ENCODE peak calls at places on chromosomes 3 and 15, in seven cellular contexts. G is IMR-90, O is uterus, U is heart left ventricle, Y is breast epithelium, J is adrenal gland, V is ovary. S is an unnamed sample.

GRCh38 chr15:28955686-28956421 is 70.1 kb downstream of the APBA2 start:
- DNase-seq in G (peak), O (no peak), U (no peak), Y (no peak), J (no peak), V (no peak), S (no peak)

GRCh38 chr15:89822611-89822950 is 7.9 kb upstream of the ANPEP start:
- DNase-seq in G (no peak), O (no peak), U (no peak), Y (no peak), J (no peak), V (no peak), S (no peak)

GRCh38 chr3:149547954-149548728 is 73.6 kb downstream of the TM4SF4 start:
- DNase-seq in G (peak), O (peak), U (peak), Y (peak), J (peak), V (peak), S (peak)

GRCh38 chr3:50675179-50676030 is 678 bp downstream of the DOCK3 start:
- DNase-seq in G (no peak), O (no peak), U (peak), Y (no peak), J (peak), V (no peak), S (no peak)

GRCh38 chr3:186628756-186629155 is 11.4 kb upstream of the FETUB start:
- DNase-seq in G (no peak), O (no peak), U (no peak), Y (no peak), J (no peak), V (no peak), S (no peak)

GRCh38 chr15:48475600-48476395 is 144.6 kb downstream of the DUT start:
- DNase-seq in G (no peak), O (no peak), U (no peak), Y (no peak), J (no peak), V (no peak), S (no peak)

GRCh38 chr3:50549226-50549625 is 18.3 kb downstream of the C3orf18 start:
- DNase-seq in G (no peak), O (no peak), U (no peak), Y (no peak), J (no peak), V (no peak), S (no peak)

GRCh38 chr3:182349051-182349450 is 444.3 kb upstream of the ATP11B start:
- DNase-seq in G (no peak), O (no peak), U (no peak), Y (no peak), J (no peak), V (no peak), S (no peak)

GRCh38 chr15:44812029-44812517 is 75.7 kb downstream of the TRIM69 start:
- DNase-seq in G (no peak), O (no peak), U (peak), Y (peak), J (no peak), V (no peak), S (no peak)

GRCh38 chr3:66203275-66203674 is 17.5 kb upstream of the SLC25A26 start:
- DNase-seq in G (no peak), O (no peak), U (no peak), Y (no peak), J (no peak), V (no peak), S (no peak)

GRCh38 chr3:45123030-45123429 is 23.1 kb downstream of the CDCP1 start:
- DNase-seq in G (peak), O (peak), U (no peak), Y (no peak), J (no peak), V (no peak), S (peak)

GRCh38 chr3:123385072-123385471 is 63.8 kb downstream of the ADCY5 start:
- DNase-seq in G (peak), O (peak), U (peak), Y (peak), J (no peak), V (peak), S (no peak)

GRCh38 chr3:37171144-37171543 is 3.2 kb downstream of the LRRFIP2 start:
- DNase-seq in G (no peak), O (no peak), U (peak), Y (no peak), J (no peak), V (no peak), S (peak)

GRCh38 chr15:47715856-47716445 is 1.4 kb upstream of the SEMA6D start:
- DNase-seq in G (peak), O (no peak), U (peak), Y (no peak), J (no peak), V (peak), S (no peak)

GRCh38 chr15:72315706-72316370 is 4.1 kb downstream of the CELF6 start:
- DNase-seq in G (no peak), O (no peak), U (no peak), Y (no peak), J (no peak), V (no peak), S (no peak)

GRCh38 chr3:110016235-110016634 is 678.9 kb upstream of the DPPA4 start:
- DNase-seq in G (no peak), O (no peak), U (no peak), Y (no peak), J (no peak), V (no peak), S (no peak)

GRCh38 chr15:80173022-80173759 is 20.4 kb downstream of the FAH start:
- DNase-seq in G (peak), O (peak), U (no peak), Y (peak), J (peak), V (peak), S (peak)

GRCh38 chr3:189703865-189704264 is 72.7 kb downstream of the TP63 start:
- DNase-seq in G (no peak), O (no peak), U (no peak), Y (no peak), J (no peak), V (no peak), S (peak)

GRCh38 chr3:106454497-106454896 is 585.7 kb upstream of the CBLB start:
- DNase-seq in G (no peak), O (no peak), U (no peak), Y (no peak), J (no peak), V (no peak), S (no peak)

GRCh38 chr15:68561146-68561545 is 17.6 kb upstream of the CORO2B start:
- DNase-seq in G (no peak), O (peak), U (no peak), Y (no peak), J (no peak), V (no peak), S (no peak)

GRCh38 chr15:44882499-44882968 is 74.0 kb upstream of the TERB2 start:
- DNase-seq in G (no peak), O (no peak), U (no peak), Y (no peak), J (no peak), V (no peak), S (no peak)

GRCh38 chr15:44711356-44712107 is at the start of gene B2M:
- DNase-seq in G (peak), O (peak), U (peak), Y (peak), J (peak), V (peak), S (peak)

GRCh38 chr3:52128118-52128683 is 26.0 kb downstream of the POC1A start:
- DNase-seq in G (peak), O (no peak), U (no peak), Y (no peak), J (peak), V (no peak), S (no peak)

GRCh38 chr15:73051402-73051810 is 857 bp upstream of the NEO1 start:
- DNase-seq in G (no peak), O (peak), U (no peak), Y (peak), J (peak), V (peak), S (peak)

GRCh38 chr15:95371664-95372063 is 958.8 kb upstream of the NR2F2 start:
- DNase-seq in G (peak), O (no peak), U (no peak), Y (no peak), J (no peak), V (no peak), S (no peak)

GRCh38 chr3:189167027-189167766 is 4.6 kb upstream of the TPRG1 start:
- DNase-seq in G (no peak), O (no peak), U (no peak), Y (no peak), J (no peak), V (no peak), S (no peak)

GRCh38 chr3:97817965-97818364 is 3.8 kb upstream of the CRYBG3 start:
- DNase-seq in G (no peak), O (no peak), U (no peak), Y (no peak), J (no peak), V (no peak), S (no peak)

GRCh38 chr15:52288051-52288942 is 7.3 kb downstream of the MYO5C start:
- DNase-seq in G (peak), O (no peak), U (no peak), Y (peak), J (no peak), V (no peak), S (no peak)
- TF ChIP-seq POLR2A in G (no peak), O (no peak), U (no peak), Y (no peak), J (no peak), V (no peak), S (no peak)

DNA sequence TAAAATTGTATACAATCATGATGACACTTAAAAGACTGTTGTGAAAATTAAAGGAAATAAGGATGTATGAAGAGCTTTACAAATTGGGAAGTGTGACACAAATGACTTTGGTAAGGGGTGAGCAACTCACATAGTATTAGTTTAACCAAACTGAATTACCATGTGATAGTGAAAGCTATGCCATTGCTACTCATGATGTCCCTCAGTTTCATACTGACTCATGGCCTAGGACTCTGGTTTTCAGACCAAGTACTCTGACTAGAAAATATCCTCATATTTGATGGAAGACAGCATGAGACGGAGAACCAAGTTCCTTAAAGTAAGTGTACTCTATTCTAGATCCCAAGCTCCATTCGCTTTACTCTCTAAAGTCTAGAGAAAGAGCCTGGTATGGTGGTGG is 203.2 kb upstream of the ICE2 start:
- DNase-seq in G (peak), O (no peak), U (no peak), Y (no peak), J (no peak), V (no peak), S (no peak)
- H3K27ac ChIP-seq in G (no peak), O (peak), U (peak), Y (no peak), J (peak), V (no peak), S (peak)

GRCh38 chr3:176799675-176800074 is 397.6 kb downstream of the TBL1XR1 start:
- DNase-seq in G (no peak), O (no peak), U (no peak), Y (no peak), J (no peak), V (no peak), S (no peak)
- H3K4me3 ChIP-seq in G (no peak), O (no peak), U (no peak), Y (no peak), J (no peak), V (no peak), S (no peak)

DNA sequence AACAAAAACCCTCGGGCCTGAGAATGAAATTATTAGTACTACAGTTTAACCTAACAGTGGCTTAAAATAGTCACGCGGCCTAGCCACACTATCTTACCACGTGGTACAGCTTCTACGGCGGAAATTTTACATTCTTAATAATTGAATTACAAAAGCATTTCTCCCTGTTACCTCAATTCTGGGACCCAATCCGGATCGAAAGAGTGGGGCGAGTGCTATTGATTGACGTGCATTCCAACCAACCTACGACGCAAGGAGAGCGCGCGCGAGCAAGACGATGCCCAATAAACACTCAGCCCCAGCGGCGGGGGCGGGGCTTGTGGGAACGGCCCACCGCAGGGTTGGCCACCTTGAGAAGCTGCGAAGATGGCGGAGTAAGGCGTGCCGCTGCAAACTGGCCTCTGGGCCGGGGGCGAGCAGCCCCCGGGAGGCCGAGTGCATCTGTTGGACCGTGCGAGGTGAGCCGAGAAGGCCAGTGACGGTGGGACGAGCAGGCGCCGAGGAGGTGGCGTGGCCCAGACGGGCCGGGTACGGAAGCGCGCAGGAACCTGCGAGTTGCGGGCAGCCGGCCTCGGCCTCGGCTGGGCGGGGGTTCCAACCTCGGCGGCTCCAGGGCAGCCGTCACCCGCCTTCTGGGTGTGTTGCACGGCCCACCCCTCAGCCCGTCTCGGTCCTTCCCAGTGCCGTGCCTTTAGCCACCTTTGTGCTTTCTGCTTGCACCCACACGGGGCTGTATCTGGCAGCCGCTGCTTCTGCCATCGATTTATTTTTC is 48.6 kb downstream of the OIP5 start:
- DNase-seq in G (peak), O (peak), U (peak), Y (peak), J (peak), V (peak), S (peak)
- TF ChIP-seq POLR2A in G (peak), O (peak), U (peak), Y (peak), J (peak), V (peak), S (peak)